ENCODE peak calls at places on chromosomes 6 and 20, in six cellular contexts. U, S, R, Q, K and Z are unnamed samples.
A peak's percentile ranks its signal among the peaks of the same experiment; 100 is the strongest.

GRCh38 chr20:57425150-57426013 is 34.2 kb downstream of the RBM38 start:
- DNase-seq in U (no peak), S (no peak), R (no peak), Q (peak; percentile 56), K (no peak), Z (no peak)

GRCh38 chr20:49405062-49405683 is 77.3 kb downstream of the KCNB1 start:
- DNase-seq in U (no peak), S (no peak), R (no peak), Q (no peak), K (no peak), Z (no peak)

GRCh38 chr6:134774244-134774643 is 175.7 kb downstream of the ALDH8A1 start:
- DNase-seq in U (peak; percentile 55), S (no peak), R (no peak), Q (no peak), K (no peak), Z (no peak)

GRCh38 chr20:34066476-34067090 is 45.5 kb downstream of the EIF2S2 start:
- DNase-seq in U (peak; percentile 22), S (no peak), R (no peak), Q (no peak), K (no peak), Z (no peak)

GRCh38 chr20:1301031-1301529 is 27.9 kb downstream of the SDCBP2 start:
- DNase-seq in U (peak; percentile 70), S (no peak), R (no peak), Q (no peak), K (no peak), Z (no peak)

GRCh38 chr6:1608976-1609661 is 596 bp upstream of the FOXC1 start:
- DNase-seq in U (no peak), S (peak; percentile 49), R (no peak), Q (no peak), K (peak; percentile 44), Z (no peak)

GRCh38 chr20:50774515-50774914 is 20.3 kb upstream of the BCAS4 start:
- DNase-seq in U (no peak), S (no peak), R (no peak), Q (no peak), K (no peak), Z (no peak)

GRCh38 chr6:11144393-11144829 is 32.9 kb upstream of the ERVFRD-1 start:
- DNase-seq in U (peak; percentile 75), S (peak; percentile 77), R (peak; percentile 73), Q (peak; percentile 85), K (peak; percentile 75), Z (peak; percentile 71)

DNA sequence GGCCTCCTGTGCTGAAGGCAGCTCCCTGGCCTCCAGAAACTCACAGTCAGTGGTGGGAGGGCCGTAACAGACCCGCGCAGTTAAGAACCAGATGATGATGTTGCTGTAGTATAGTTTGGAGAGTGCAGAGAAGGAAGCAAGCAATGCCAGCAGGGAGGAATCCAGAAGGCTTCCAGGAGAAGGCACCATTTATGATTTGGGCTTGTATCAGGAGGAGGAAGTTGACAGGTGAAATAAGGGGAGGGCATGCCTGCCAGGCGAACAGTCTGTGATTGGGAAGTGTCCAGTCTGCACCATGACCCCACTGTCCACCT is 13.3 kb upstream of the BAK1 start:
- DNase-seq in U (no peak), S (no peak), R (no peak), Q (no peak), K (no peak), Z (no peak)
- H3K4me3 ChIP-seq in U (no peak overlapping the region), S (no peak overlapping the region), R (no peak overlapping the region), Q (no peak overlapping the region), K (no peak overlapping the region), Z (peak overlapping the region; percentile 32)

GRCh38 chr20:14148042-14148441 is 152.7 kb downstream of the MACROD2 start:
- DNase-seq in U (no peak), S (no peak), R (no peak), Q (no peak), K (no peak), Z (no peak)
- H3K4me3 ChIP-seq in U (no peak overlapping the region), S (no peak overlapping the region), R (no peak overlapping the region), Q (no peak overlapping the region), K (no peak overlapping the region), Z (no peak overlapping the region)

GRCh38 chr6:32799740-32800139 is 17.1 kb downstream of the HLA-DOB start:
- DNase-seq in U (no peak), S (no peak), R (no peak), Q (no peak), K (no peak), Z (no peak)

GRCh38 chr6:32794510-32794909 is 22.3 kb downstream of the HLA-DOB start:
- DNase-seq in U (no peak), S (no peak), R (no peak), Q (no peak), K (no peak), Z (no peak)

GRCh38 chr6:32792901-32793400 is 23.9 kb downstream of the HLA-DOB start:
- DNase-seq in U (no peak), S (no peak), R (no peak), Q (no peak), K (no peak), Z (no peak)

GRCh38 chr6:32799168-32799567 is 17.6 kb downstream of the HLA-DOB start:
- DNase-seq in U (no peak), S (no peak), R (no peak), Q (no peak), K (no peak), Z (no peak)

GRCh38 chr6:32796848-32797776 is 19.7 kb downstream of the HLA-DOB start:
- DNase-seq in U (peak; percentile 57), S (peak; percentile 81), R (peak; percentile 34), Q (peak; percentile 95), K (peak; percentile 78), Z (peak; percentile 68)
- H3K4me3 ChIP-seq in U (no peak overlapping the region), S (no peak overlapping the region), R (peak overlapping the region; percentile 19), Q (peak overlapping the region; percentile 55), K (no peak overlapping the region), Z (peak overlapping the region; percentile 5)

DNA sequence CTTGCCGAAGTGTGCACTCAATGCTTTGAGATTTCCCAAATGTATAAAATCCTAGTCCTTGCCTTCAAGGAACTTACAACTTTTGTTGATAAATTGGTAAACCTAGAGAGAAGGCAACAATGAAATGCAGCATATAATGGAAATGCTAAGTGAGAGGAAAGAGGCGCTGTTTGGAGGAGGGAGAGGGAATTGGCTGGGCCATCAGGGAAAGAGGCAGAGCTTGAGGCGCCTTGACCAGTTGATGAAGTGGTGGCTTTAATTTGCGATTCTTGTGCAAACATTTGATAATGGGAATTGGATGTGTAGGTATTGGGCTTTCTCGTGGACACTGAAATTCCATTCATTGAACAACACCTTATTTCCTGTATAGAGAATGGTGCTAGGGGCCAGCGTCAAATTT is 1.9 kb upstream of the CDYL start:
- DNase-seq in U (no peak), S (no peak), R (no peak), Q (no peak), K (no peak), Z (no peak)
- H3K4me3 ChIP-seq in U (no peak overlapping the region), S (no peak overlapping the region), R (no peak overlapping the region), Q (no peak overlapping the region), K (no peak overlapping the region), Z (no peak overlapping the region)

DNA sequence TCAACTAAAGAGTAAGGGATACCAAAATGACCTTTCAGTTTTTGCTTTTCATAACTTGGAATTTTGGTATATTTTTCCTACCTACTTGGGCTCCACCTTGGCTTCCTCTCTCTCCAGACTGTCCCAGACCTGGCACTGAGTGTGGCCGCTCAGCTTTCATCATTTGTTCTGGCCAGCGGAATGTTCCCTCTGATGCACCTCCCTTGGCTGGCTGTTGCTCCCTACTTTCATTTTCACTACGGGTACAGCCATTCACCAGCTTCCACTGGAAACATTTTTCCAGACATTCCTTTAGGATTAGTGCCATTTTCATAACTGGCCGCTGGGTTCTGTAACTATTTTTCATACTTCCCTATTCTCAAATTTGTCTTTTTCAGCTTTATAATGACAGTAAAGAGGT is 487.4 kb downstream of the TENT5A start:
- DNase-seq in U (peak; percentile 62), S (no peak), R (no peak), Q (no peak), K (no peak), Z (no peak)
- H3K4me3 ChIP-seq in U (peak overlapping the region; percentile 20), S (no peak overlapping the region), R (no peak overlapping the region), Q (no peak overlapping the region), K (no peak overlapping the region), Z (no peak overlapping the region)

GRCh38 chr6:167565884-167566491 is 241.1 kb downstream of the TTLL2 start:
- DNase-seq in U (no peak), S (no peak), R (no peak), Q (no peak), K (peak; percentile 52), Z (no peak)

GRCh38 chr6:167566711-167567141 is 241.8 kb downstream of the TTLL2 start:
- DNase-seq in U (no peak), S (no peak), R (no peak), Q (no peak), K (peak; percentile 33), Z (no peak)

GRCh38 chr6:167568407-167569024 is 243.6 kb downstream of the TTLL2 start:
- DNase-seq in U (no peak), S (no peak), R (no peak), Q (no peak), K (no peak), Z (no peak)

GRCh38 chr6:167569041-167569805 is 244.3 kb downstream of the TTLL2 start:
- DNase-seq in U (no peak), S (no peak), R (no peak), Q (no peak), K (no peak), Z (no peak)

GRCh38 chr6:167567142-167568033 is 242.5 kb downstream of the TTLL2 start:
- DNase-seq in U (no peak), S (no peak), R (no peak), Q (no peak), K (peak; percentile 62), Z (no peak)
- H3K4me3 ChIP-seq in U (no peak overlapping the region), S (no peak overlapping the region), R (no peak overlapping the region), Q (no peak overlapping the region), K (no peak overlapping the region), Z (no peak overlapping the region)

GRCh38 chr6:141990840-141991239 is 141.9 kb upstream of the GJE1 start:
- DNase-seq in U (no peak), S (no peak), R (no peak), Q (no peak), K (no peak), Z (no peak)

GRCh38 chr6:141986457-141986856 is 146.3 kb upstream of the GJE1 start:
- DNase-seq in U (no peak), S (no peak), R (no peak), Q (no peak), K (no peak), Z (no peak)

GRCh38 chr6:141989706-141989959 is 143.1 kb upstream of the GJE1 start:
- DNase-seq in U (no peak), S (no peak), R (no peak), Q (no peak), K (no peak), Z (no peak)

GRCh38 chr6:141988327-141988726 is 144.4 kb upstream of the GJE1 start:
- DNase-seq in U (no peak), S (no peak), R (no peak), Q (no peak), K (no peak), Z (no peak)

GRCh38 chr6:141988954-141989705 is 143.6 kb upstream of the GJE1 start:
- DNase-seq in U (peak; percentile 86), S (peak; percentile 23), R (peak; percentile 20), Q (peak; percentile 69), K (no peak), Z (no peak)
- H3K4me3 ChIP-seq in U (no peak overlapping the region), S (no peak overlapping the region), R (no peak overlapping the region), Q (no peak overlapping the region), K (no peak overlapping the region), Z (no peak overlapping the region)